ENCODE peak calls at places on chromosome 1, in four cellular contexts. Z, H, R and X are unnamed samples.
A peak's percentile ranks its signal among the peaks of the same experiment; 100 is the strongest.

GRCh38 chr1:162070094-162070748 is 730 bp downstream of the NOS1AP start:
- DNase-seq in Z (no peak), H (no peak), R (peak; percentile 8), X (no peak)

GRCh38 chr1:202088216-202088615 is 34.5 kb upstream of the GPR37L1 start:
- DNase-seq in Z (no peak), H (no peak), R (no peak), X (no peak)

GRCh38 chr1:117605164-117605810 is 561 bp upstream of the TENT5C start:
- DNase-seq in Z (no peak), H (no peak), R (peak; percentile 22), X (no peak)

GRCh38 chr1:17244826-17245740 is 3.8 kb upstream of the PADI3 start:
- DNase-seq in Z (no peak), H (no peak), R (no peak), X (no peak)

GRCh38 chr1:27403065-27403726 is 10.8 kb downstream of the GPR3 start:
- DNase-seq in Z (peak; percentile 57), H (no peak), R (peak; percentile 81), X (no peak)

GRCh38 chr1:161492827-161493226 is 12.4 kb upstream of the FCGR2A start:
- DNase-seq in Z (no peak), H (no peak), R (no peak), X (no peak)

GRCh38 chr1:111570781-111571181 is 48.8 kb upstream of the RAP1A start:
- DNase-seq in Z (peak; percentile 41), H (no peak), R (no peak), X (no peak)

GRCh38 chr1:202964755-202965440 is 2.2 kb downstream of the CYB5R1 start:
- DNase-seq in Z (peak; percentile 61), H (no peak), R (no peak), X (no peak)

GRCh38 chr1:31699341-31699891 is 4.4 kb downstream of the COL16A1 start:
- DNase-seq in Z (no peak), H (no peak), R (no peak), X (no peak)

GRCh38 chr1:31183927-31184554 is 55.6 kb downstream of the NKAIN1 start:
- DNase-seq in Z (peak; percentile 15), H (no peak), R (peak; percentile 67), X (no peak)

GRCh38 chr1:219568728-219569127 is 44.2 kb downstream of the ZC3H11B start:
- DNase-seq in Z (peak; percentile 21), H (no peak), R (no peak), X (no peak)

GRCh38 chr1:17569200-17570139 is 30.0 kb downstream of the ARHGEF10L start:
- DNase-seq in Z (peak; percentile 40), H (peak; percentile 22), R (peak; percentile 93), X (no peak)

GRCh38 chr1:201917362-201918033 is 28.8 kb downstream of the SHISA4 start:
- DNase-seq in Z (peak; percentile 95), H (peak; percentile 26), R (peak; percentile 83), X (no peak)

GRCh38 chr1:67018574-67018973 is 35.4 kb downstream of the SLC35D1 start:
- DNase-seq in Z (peak; percentile 24), H (no peak), R (no peak), X (no peak)